ENCODE peak calls at places on chromosomes 12 and 14, in four cellular contexts. S, T, W and C are unnamed samples.
A peak's percentile ranks its signal among the peaks of the same experiment; 100 is the strongest.

GRCh38 chr12:106647793-106648514 is 65.2 kb downstream of the RFX4 start:
- DNase-seq in S (no peak), T (no peak), W (no peak), C (no peak)

GRCh38 chr14:50007123-50007903 is 109.1 kb downstream of the VCPKMT start:
- DNase-seq in S (no peak), T (peak; percentile 65), W (no peak), C (peak; percentile 50)

GRCh38 chr12:124543052-124543590 is 24.3 kb downstream of the NCOR2 start:
- DNase-seq in S (no peak), T (peak; percentile 76), W (peak; percentile 81), C (no peak)

GRCh38 chr12:12585115-12585862 is 22.6 kb upstream of the DUSP16 start:
- DNase-seq in S (no peak), T (no peak), W (no peak), C (no peak)

GRCh38 chr14:101820283-101820798 is 58.8 kb downstream of the PPP2R5C start:
- DNase-seq in S (no peak), T (no peak), W (no peak), C (no peak)

GRCh38 chr12:54349031-54349430 is 15.3 kb downstream of the GPR84 start:
- DNase-seq in S (no peak), T (no peak), W (no peak), C (no peak)

GRCh38 chr12:46590991-46591703 is 218.6 kb upstream of the SLC38A2 start:
- DNase-seq in S (no peak), T (peak; percentile 26), W (no peak), C (peak; percentile 46)

GRCh38 chr12:51910168-51910567 is 2.9 kb downstream of the ACVRL1 start:
- DNase-seq in S (no peak), T (no peak), W (no peak), C (no peak)

GRCh38 chr12:129973236-129973961 is 69.6 kb upstream of the TMEM132D start:
- DNase-seq in S (no peak), T (peak; percentile 39), W (no peak), C (no peak)

GRCh38 chr12:67804168-67804567 is 155.6 kb downstream of the DYRK2 start:
- DNase-seq in S (no peak), T (no peak), W (no peak), C (no peak)

GRCh38 chr14:20215196-20215595 is 8.3 kb upstream of the OR11H6 start:
- DNase-seq in S (no peak), T (no peak), W (no peak), C (no peak)

GRCh38 chr12:82942521-82942920 is 255.8 kb downstream of the TMTC2 start:
- DNase-seq in S (no peak), T (no peak), W (no peak), C (no peak)

GRCh38 chr14:68518180-68518579 is 274.7 kb downstream of the ZFP36L1 start:
- DNase-seq in S (no peak), T (no peak), W (no peak), C (no peak)

GRCh38 chr12:30440826-30441602 is 254.7 kb downstream of the IPO8 start:
- DNase-seq in S (peak; percentile 12), T (peak; percentile 75), W (peak; percentile 64), C (peak; percentile 58)

GRCh38 chr14:52313903-52314481 is at the start of gene PTGER2:
- DNase-seq in S (peak; percentile 59), T (peak; percentile 49), W (peak; percentile 95), C (peak; percentile 59)
- H3K18ac ChIP-seq in S (peak within 1 kb of the TSS; percentile 84), T (no peak within 1 kb of the TSS), W (peak within 1 kb of the TSS; percentile 83), C (no peak within 1 kb of the TSS)

DNA sequence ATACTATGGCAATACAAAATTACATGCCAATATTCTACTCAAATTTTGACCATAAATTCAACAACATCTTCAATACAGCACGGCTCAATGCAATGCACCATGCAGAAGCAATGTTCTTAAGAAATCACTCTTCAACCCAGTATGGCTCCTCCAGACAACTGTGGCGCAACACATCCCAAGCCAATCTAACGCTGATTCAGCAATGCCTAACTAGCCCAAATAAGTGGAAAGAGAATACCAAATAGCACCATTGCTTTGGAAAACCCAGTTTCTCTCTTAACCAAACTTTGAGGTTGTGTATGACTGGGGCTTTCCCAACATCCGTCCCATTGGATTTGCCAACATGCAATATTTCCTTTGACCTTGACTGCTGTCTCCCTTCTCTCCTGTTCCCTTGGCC is 211.1 kb upstream of the TBX3 start:
- DNase-seq in S (no peak), T (no peak), W (peak; percentile 44), C (no peak)
- H3K18ac ChIP-seq in S (no peak overlapping the region), T (no peak overlapping the region), W (peak overlapping the region; percentile 93), C (no peak overlapping the region)

GRCh38 chr12:32443491-32443890 is 44.1 kb downstream of the FGD4 start:
- DNase-seq in S (no peak), T (no peak), W (no peak), C (no peak)

GRCh38 chr12:32448581-32448980 is 49.2 kb downstream of the FGD4 start:
- DNase-seq in S (no peak), T (peak; percentile 45), W (no peak), C (no peak)

GRCh38 chr12:32445356-32445755 is 46.0 kb downstream of the FGD4 start:
- DNase-seq in S (no peak), T (no peak), W (no peak), C (no peak)

GRCh38 chr12:32444895-32445294 is 45.5 kb downstream of the FGD4 start:
- DNase-seq in S (no peak), T (peak; percentile 92), W (peak; percentile 68), C (no peak)

GRCh38 chr12:32446306-32447119 is 47.2 kb downstream of the FGD4 start:
- DNase-seq in S (no peak), T (no peak), W (no peak), C (no peak)
- H3K18ac ChIP-seq in S (peak overlapping the region; percentile 0), T (peak overlapping the region; percentile 1), W (peak overlapping the region; percentile 28), C (no peak overlapping the region)

GRCh38 chr12:132635076-132635955 is 16.7 kb downstream of the P2RX2 start:
- DNase-seq in S (no peak), T (no peak), W (no peak), C (no peak)
- H3K18ac ChIP-seq in S (peak overlapping the region; percentile 16), T (no peak overlapping the region), W (no peak overlapping the region), C (no peak overlapping the region)

GRCh38 chr12:14896477-14897184 is 11.0 kb upstream of the MGP start:
- DNase-seq in S (no peak), T (no peak), W (peak; percentile 44), C (no peak)

GRCh38 chr12:14892726-14893442 is 7.2 kb upstream of the MGP start:
- DNase-seq in S (no peak), T (no peak), W (no peak), C (no peak)

GRCh38 chr12:14893471-14894250 is 8.0 kb upstream of the MGP start:
- DNase-seq in S (no peak), T (no peak), W (no peak), C (no peak)
- H3K18ac ChIP-seq in S (no peak overlapping the region), T (no peak overlapping the region), W (no peak overlapping the region), C (no peak overlapping the region)